ENCODE peak calls at places on chromosomes 13 and 19, in six cellular contexts. M, U, B, Y, C and H are unnamed samples.

GRCh38 chr13:41148421-41149283 is 16.1 kb upstream of the KBTBD6 start:
- DNase-seq in B (no peak), Y (no peak), M (no peak), C (no peak), U (no peak), H (no peak)

GRCh38 chr13:35468195-35468594 is 8.3 kb downstream of the MAB21L1 start:
- DNase-seq in U (no peak), M (no peak), Y (no peak), C (no peak), B (no peak), H (no peak)

GRCh38 chr13:20258208-20258962 is 26.3 kb upstream of the GJB6 start:
- DNase-seq in M (peak; percentile 68), B (no peak), U (no peak), Y (no peak), C (peak; percentile 29), H (no peak)

GRCh38 chr13:100976993-100977392 is 302.4 kb upstream of the TMTC4 start:
- DNase-seq in Y (no peak), B (no peak), M (no peak), C (no peak), U (no peak), H (no peak)

GRCh38 chr19:2051771-2052704 is 994 bp upstream of the MKNK2 start:
- DNase-seq in M (peak; percentile 88), B (no peak), U (no peak), Y (peak; percentile 49), C (peak; percentile 74), H (peak; percentile 80)

GRCh38 chr13:99984463-99985242 is 3.1 kb downstream of the ZIC2 start:
- DNase-seq in C (peak; percentile 42), B (no peak), U (no peak), M (no peak), Y (no peak), H (no peak)

GRCh38 chr19:49488046-49488862 is 846 bp downstream of the RPL13A start:
- DNase-seq in U (no peak), Y (no peak), B (no peak), C (no peak), M (no peak), H (no peak)

GRCh38 chr13:93775027-93775426 is 548.4 kb downstream of the GPC6 start:
- DNase-seq in B (no peak), C (no peak), U (no peak), M (no peak), Y (no peak), H (no peak)

GRCh38 chr19:42115219-42115618 is 17.0 kb downstream of the POU2F2 start:
- DNase-seq in C (no peak), Y (no peak), B (no peak), M (no peak), U (no peak), H (no peak)

GRCh38 chr13:23637813-23638212 is 67.6 kb downstream of the TNFRSF19 start:
- DNase-seq in Y (no peak), B (no peak), U (no peak), C (no peak), M (no peak), H (no peak)

GRCh38 chr19:23799321-23799720 is 40.6 kb upstream of the ZNF681 start:
- DNase-seq in C (no peak), B (no peak), Y (peak; percentile 16), U (no peak), M (no peak), H (no peak)

GRCh38 chr13:45705936-45706335 is 3.8 kb downstream of the CBY2 start:
- DNase-seq in B (no peak), M (no peak), Y (no peak), U (no peak), C (no peak), H (no peak)

GRCh38 chr19:4633140-4633967 is 6.0 kb upstream of the TNFAIP8L1 start:
- DNase-seq in Y (peak; percentile 28), M (peak; percentile 69), B (peak; percentile 68), U (peak; percentile 44), C (peak; percentile 40), H (peak; percentile 74)

GRCh38 chr13:48066310-48066989 is 28.5 kb downstream of the MED4 start:
- DNase-seq in U (no peak), C (no peak), B (no peak), M (no peak), Y (no peak), H (no peak)

GRCh38 chr19:15251749-15252397 is 19.6 kb upstream of the EPHX3 start:
- DNase-seq in C (peak; percentile 77), U (no peak), Y (no peak), M (no peak), B (peak; percentile 95), H (no peak)

GRCh38 chr19:44808463-44809371 is at the start of gene BCAM:
- DNase-seq in M (peak; percentile 83), U (peak; percentile 9), Y (no peak), B (no peak), C (peak; percentile 70), H (peak; percentile 86)

GRCh38 chr19:39848392-39848791 is 2.2 kb upstream of the FBL start:
- DNase-seq in Y (no peak), U (no peak), B (no peak), M (no peak), C (no peak), H (no peak)

GRCh38 chr13:80923907-80924306 is 583.0 kb upstream of the SPRY2 start:
- DNase-seq in C (no peak), M (no peak), U (no peak), Y (no peak), B (no peak), H (no peak)

GRCh38 chr19:17330546-17331253 is 4.0 kb downstream of the ANO8 start:
- DNase-seq in M (no peak), C (no peak), B (no peak), U (no peak), Y (no peak), H (no peak)

GRCh38 chr13:54449922-54450321 is 1421.3 kb downstream of the OLFM4 start:
- DNase-seq in C (no peak), M (no peak), U (no peak), B (no peak), Y (no peak), H (no peak)

GRCh38 chr19:18202759-18203407 is 959 bp downstream of the RAB3A start:
- DNase-seq in Y (peak; percentile 17), U (peak; percentile 54), M (peak; percentile 58), C (no peak), B (no peak), H (peak; percentile 46)